ENCODE peak calls at places on chromosomes 1 and 21, in six cellular contexts. U is mesendoderm; T is stimulated activated CD4-positive, alpha-beta T cell treated with anti-CD3 and anti-CD28 coated beads, Interleukin-1b, Interleukin-23, amount 100 ng/mL, for 4 hours; I is hepatic stellate cell; X is bronchial epithelial cell; S is NCI-H226. E is an unnamed sample.
A peak's percentile ranks its signal among the peaks of the same experiment; 100 is the strongest.

GRCh38 chr1:119935373-119935772 is 39.1 kb upstream of the ADAM30 start:
- DNase-seq in U (no peak), T (no peak), I (no peak), X (no peak), S (no peak), E (no peak)

GRCh38 chr1:17860812-17861211 is 105.7 kb downstream of the ACTL8 start:
- DNase-seq in U (no peak), T (no peak), I (no peak), X (no peak), S (no peak), E (no peak)

GRCh38 chr1:178134061-178134460 is 40.2 kb downstream of the RASAL2 start:
- DNase-seq in U (peak; percentile 31), T (no peak), I (peak; percentile 50), X (peak; percentile 73), S (peak; percentile 96), E (no peak)

GRCh38 chr1:180731131-180731530 is 99.3 kb downstream of the XPR1 start:
- DNase-seq in U (no peak), T (no peak), I (no peak), X (no peak), S (no peak), E (no peak)

GRCh38 chr1:79283451-79283850 is 276.9 kb upstream of the ADGRL4 start:
- DNase-seq in U (no peak), T (no peak), I (no peak), X (no peak), S (no peak), E (no peak)

GRCh38 chr1:25554886-25555752 is 11.7 kb downstream of the LDLRAP1 start:
- DNase-seq in U (no peak), T (no peak), I (no peak), X (no peak), S (no peak), E (no peak)

GRCh38 chr21:17427157-17427556 is 85.7 kb upstream of the CXADR start:
- DNase-seq in U (no peak), T (no peak), I (no peak), X (no peak), S (no peak), E (no peak)

GRCh38 chr1:191818198-191818597 is 340.1 kb upstream of the RGS18 start:
- DNase-seq in U (no peak), T (no peak), I (no peak), X (no peak), S (no peak), E (no peak)

GRCh38 chr1:59046730-59047157 is 250.2 kb upstream of the FGGY start:
- DNase-seq in U (peak; percentile 19), T (no peak), I (no peak), X (no peak), S (no peak), E (no peak)

GRCh38 chr1:206507395-206508129 is at the start of gene RASSF5:
- DNase-seq in U (peak; percentile 79), T (peak; percentile 82), I (peak; percentile 80), X (no peak), S (peak; percentile 62), E (peak; percentile 96)

GRCh38 chr21:35102488-35103407 is 53.6 kb upstream of the RUNX1 start:
- DNase-seq in U (no peak), T (peak; percentile 12), I (no peak), X (peak; percentile 15), S (no peak), E (peak; percentile 81)